ENCODE peak calls at places on chromosomes 4 and X, in nine cellular contexts. One of them, this sample, is unnamed.

GRCh38 chr4:74365761-74366160 is 816 bp downstream of the EREG start:
- DNase-seq in endodermal cell: peak
- DNase-seq in body of pancreas: peak
- DNase-seq in AG09309: no peak
- DNase-seq in NB4: no peak
- DNase-seq in fibroblast of lung: peak
- DNase-seq in astrocyte of the spinal cord: no peak
- DNase-seq in CD8-positive, alpha-beta T cell: no peak
- DNase-seq in cardiac fibroblast: peak
- DNase-seq in this sample: peak

GRCh38 chrX:122363112-122363511 is 821.0 kb upstream of the GRIA3 start:
- DNase-seq in AG09309: no peak
- DNase-seq in body of pancreas: no peak
- DNase-seq in endodermal cell: peak
- DNase-seq in cardiac fibroblast: no peak
- DNase-seq in astrocyte of the spinal cord: no peak
- DNase-seq in fibroblast of lung: no peak
- DNase-seq in NB4: peak
- DNase-seq in CD8-positive, alpha-beta T cell: no peak
- DNase-seq in this sample: peak

GRCh38 chrX:11970935-11971334 is 167.3 kb upstream of the FRMPD4 start:
- DNase-seq in endodermal cell: no peak
- DNase-seq in CD8-positive, alpha-beta T cell: no peak
- DNase-seq in AG09309: no peak
- DNase-seq in fibroblast of lung: peak
- DNase-seq in astrocyte of the spinal cord: no peak
- DNase-seq in cardiac fibroblast: peak
- DNase-seq in body of pancreas: no peak
- DNase-seq in NB4: no peak
- DNase-seq in this sample: no peak

GRCh38 chr4:5266991-5267390 is 215.7 kb downstream of the STK32B start:
- DNase-seq in astrocyte of the spinal cord: no peak
- DNase-seq in AG09309: no peak
- DNase-seq in cardiac fibroblast: no peak
- DNase-seq in CD8-positive, alpha-beta T cell: no peak
- DNase-seq in body of pancreas: no peak
- DNase-seq in NB4: no peak
- DNase-seq in endodermal cell: no peak
- DNase-seq in fibroblast of lung: peak
- DNase-seq in this sample: no peak

GRCh38 chr4:106126062-106126461 is 189.9 kb downstream of the TBCK start:
- DNase-seq in body of pancreas: no peak
- DNase-seq in astrocyte of the spinal cord: no peak
- DNase-seq in CD8-positive, alpha-beta T cell: no peak
- DNase-seq in fibroblast of lung: no peak
- DNase-seq in endodermal cell: no peak
- DNase-seq in AG09309: no peak
- DNase-seq in NB4: no peak
- DNase-seq in cardiac fibroblast: no peak
- DNase-seq in this sample: no peak

GRCh38 chr4:174629265-174629664 is 107.0 kb upstream of the HPGD start:
- DNase-seq in endodermal cell: no peak
- DNase-seq in body of pancreas: no peak
- DNase-seq in fibroblast of lung: peak
- DNase-seq in astrocyte of the spinal cord: no peak
- DNase-seq in AG09309: no peak
- DNase-seq in CD8-positive, alpha-beta T cell: no peak
- DNase-seq in NB4: no peak
- DNase-seq in cardiac fibroblast: no peak
- DNase-seq in this sample: no peak

GRCh38 chr4:8391972-8392371 is 48.6 kb downstream of the ACOX3 start:
- DNase-seq in AG09309: peak
- DNase-seq in body of pancreas: peak
- DNase-seq in NB4: peak
- DNase-seq in fibroblast of lung: peak
- DNase-seq in cardiac fibroblast: peak
- DNase-seq in astrocyte of the spinal cord: peak
- DNase-seq in CD8-positive, alpha-beta T cell: no peak
- DNase-seq in endodermal cell: no peak
- DNase-seq in this sample: no peak

GRCh38 chrX:130110379-130111219 is at the start of gene ELF4:
- DNase-seq in NB4: peak
- DNase-seq in astrocyte of the spinal cord: peak
- DNase-seq in endodermal cell: peak
- DNase-seq in body of pancreas: peak
- DNase-seq in cardiac fibroblast: peak
- DNase-seq in fibroblast of lung: peak
- DNase-seq in CD8-positive, alpha-beta T cell: no peak
- DNase-seq in AG09309: no peak
- DNase-seq in this sample: peak

GRCh38 chr4:108247511-108248088 is 78.9 kb upstream of the LEF1 start:
- DNase-seq in cardiac fibroblast: no peak
- DNase-seq in NB4: no peak
- DNase-seq in AG09309: no peak
- DNase-seq in endodermal cell: peak
- DNase-seq in CD8-positive, alpha-beta T cell: no peak
- DNase-seq in astrocyte of the spinal cord: no peak
- DNase-seq in body of pancreas: peak
- DNase-seq in fibroblast of lung: peak
- DNase-seq in this sample: peak

GRCh38 chr4:24871176-24871575 is 41.7 kb downstream of the CCDC149 start:
- DNase-seq in CD8-positive, alpha-beta T cell: no peak
- DNase-seq in NB4: no peak
- DNase-seq in AG09309: no peak
- DNase-seq in astrocyte of the spinal cord: no peak
- DNase-seq in fibroblast of lung: no peak
- DNase-seq in body of pancreas: no peak
- DNase-seq in cardiac fibroblast: no peak
- DNase-seq in endodermal cell: no peak
- DNase-seq in this sample: no peak

GRCh38 chr4:37438880-37439279 is 194.3 kb downstream of the NWD2 start:
- DNase-seq in endodermal cell: no peak
- DNase-seq in AG09309: no peak
- DNase-seq in astrocyte of the spinal cord: no peak
- DNase-seq in cardiac fibroblast: no peak
- DNase-seq in CD8-positive, alpha-beta T cell: no peak
- DNase-seq in fibroblast of lung: no peak
- DNase-seq in body of pancreas: no peak
- DNase-seq in NB4: no peak
- DNase-seq in this sample: no peak

GRCh38 chr4:24583451-24584174 is 741 bp downstream of the DHX15 start:
- DNase-seq in cardiac fibroblast: peak
- DNase-seq in CD8-positive, alpha-beta T cell: no peak
- DNase-seq in NB4: peak
- DNase-seq in fibroblast of lung: peak
- DNase-seq in body of pancreas: peak
- DNase-seq in endodermal cell: peak
- DNase-seq in astrocyte of the spinal cord: peak
- DNase-seq in AG09309: no peak
- DNase-seq in this sample: peak

GRCh38 chrX:9847071-9847470 is 60.8 kb downstream of the SHROOM2 start:
- DNase-seq in CD8-positive, alpha-beta T cell: no peak
- DNase-seq in fibroblast of lung: peak
- DNase-seq in AG09309: peak
- DNase-seq in cardiac fibroblast: no peak
- DNase-seq in endodermal cell: no peak
- DNase-seq in astrocyte of the spinal cord: peak
- DNase-seq in NB4: no peak
- DNase-seq in body of pancreas: no peak
- DNase-seq in this sample: no peak

GRCh38 chr4:90572996-90573395 is 445.8 kb downstream of the CCSER1 start:
- DNase-seq in endodermal cell: no peak
- DNase-seq in CD8-positive, alpha-beta T cell: no peak
- DNase-seq in AG09309: no peak
- DNase-seq in fibroblast of lung: no peak
- DNase-seq in astrocyte of the spinal cord: no peak
- DNase-seq in body of pancreas: no peak
- DNase-seq in NB4: no peak
- DNase-seq in cardiac fibroblast: no peak
- DNase-seq in this sample: no peak

GRCh38 chrX:19682712-19683331 is 167.5 kb upstream of the MAP3K15 start:
- DNase-seq in AG09309: peak
- DNase-seq in astrocyte of the spinal cord: peak
- DNase-seq in cardiac fibroblast: peak
- DNase-seq in endodermal cell: peak
- DNase-seq in NB4: peak
- DNase-seq in CD8-positive, alpha-beta T cell: peak
- DNase-seq in body of pancreas: peak
- DNase-seq in fibroblast of lung: peak
- DNase-seq in this sample: peak

DNA sequence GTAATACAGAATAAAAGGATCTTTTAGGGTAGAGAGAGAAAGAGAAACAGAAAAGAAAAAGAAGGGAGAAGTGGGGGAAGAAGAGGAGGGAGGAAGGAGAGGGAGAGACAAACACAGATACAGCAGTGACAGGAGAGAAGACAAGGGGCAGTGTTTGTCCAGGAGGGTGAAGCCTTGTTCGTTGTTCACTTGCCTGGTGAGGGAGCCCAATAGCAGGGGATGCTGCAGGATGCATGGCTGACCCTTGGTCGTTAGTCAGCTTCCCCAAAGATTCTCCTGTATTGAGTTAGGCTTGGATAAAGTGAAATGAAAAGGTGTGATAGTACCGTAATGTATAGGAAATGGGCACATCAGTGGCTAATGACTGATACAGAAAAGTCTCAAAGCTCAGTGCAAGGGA is 403.7 kb downstream of the IL15 start:
- DNase-seq in AG09309: no peak
- DNase-seq in CD8-positive, alpha-beta T cell: no peak
- DNase-seq in endodermal cell: peak
- DNase-seq in cardiac fibroblast: no peak
- DNase-seq in body of pancreas: no peak
- DNase-seq in NB4: no peak
- DNase-seq in fibroblast of lung: no peak
- DNase-seq in astrocyte of the spinal cord: no peak
- DNase-seq in this sample: peak
- TF ChIP-seq CTCF in AG09309: no peak
- TF ChIP-seq CTCF in CD8-positive, alpha-beta T cell: no peak
- TF ChIP-seq CTCF in endodermal cell: peak
- TF ChIP-seq CTCF in cardiac fibroblast: no peak
- TF ChIP-seq CTCF in body of pancreas: no peak
- TF ChIP-seq CTCF in NB4: no peak
- TF ChIP-seq CTCF in fibroblast of lung: no peak
- TF ChIP-seq CTCF in astrocyte of the spinal cord: no peak
- TF ChIP-seq CTCF in this sample: peak

GRCh38 chrX:21839334-21840198 is at the start of gene MBTPS2:
- DNase-seq in fibroblast of lung: peak
- DNase-seq in AG09309: peak
- DNase-seq in NB4: peak
- DNase-seq in endodermal cell: peak
- DNase-seq in CD8-positive, alpha-beta T cell: peak
- DNase-seq in astrocyte of the spinal cord: peak
- DNase-seq in body of pancreas: peak
- DNase-seq in cardiac fibroblast: peak
- DNase-seq in this sample: peak
- TF ChIP-seq CTCF in fibroblast of lung: peak
- TF ChIP-seq CTCF in AG09309: peak
- TF ChIP-seq CTCF in NB4: peak
- TF ChIP-seq CTCF in endodermal cell: peak
- TF ChIP-seq CTCF in CD8-positive, alpha-beta T cell: no peak
- TF ChIP-seq CTCF in astrocyte of the spinal cord: peak
- TF ChIP-seq CTCF in body of pancreas: no peak
- TF ChIP-seq CTCF in cardiac fibroblast: no peak
- TF ChIP-seq CTCF in this sample: peak

DNA sequence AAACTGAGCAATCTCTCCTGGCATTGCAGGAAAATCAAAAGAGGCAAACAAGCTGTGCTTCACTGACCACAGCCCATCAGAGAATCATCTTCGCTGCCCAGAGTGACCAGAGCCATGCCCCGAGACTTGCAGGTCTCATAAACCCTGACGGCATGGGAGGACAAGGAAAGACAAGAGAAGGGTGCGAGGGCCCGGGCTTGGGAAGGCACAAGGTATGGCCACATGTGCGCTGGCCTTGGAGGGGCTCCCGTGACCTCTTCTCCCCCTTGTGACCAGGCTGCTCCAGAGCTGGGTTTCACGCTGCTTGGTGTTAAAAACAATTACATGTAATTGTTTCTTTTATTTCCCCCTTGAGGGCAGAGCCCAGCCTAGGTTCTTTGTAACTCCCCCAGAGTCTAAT is 20.8 kb downstream of the DCTD start:
- DNase-seq in fibroblast of lung: no peak
- DNase-seq in endodermal cell: no peak
- DNase-seq in cardiac fibroblast: no peak
- DNase-seq in NB4: no peak
- DNase-seq in astrocyte of the spinal cord: no peak
- DNase-seq in AG09309: no peak
- DNase-seq in body of pancreas: no peak
- DNase-seq in CD8-positive, alpha-beta T cell: no peak
- DNase-seq in this sample: no peak
- TF ChIP-seq CTCF in fibroblast of lung: no peak
- TF ChIP-seq CTCF in endodermal cell: no peak
- TF ChIP-seq CTCF in cardiac fibroblast: no peak
- TF ChIP-seq CTCF in NB4: no peak
- TF ChIP-seq CTCF in astrocyte of the spinal cord: no peak
- TF ChIP-seq CTCF in AG09309: no peak
- TF ChIP-seq CTCF in body of pancreas: no peak
- TF ChIP-seq CTCF in CD8-positive, alpha-beta T cell: no peak
- TF ChIP-seq CTCF in this sample: no peak

GRCh38 chrX:48475774-48476577 is at the start of gene FTSJ1:
- DNase-seq in AG09309: peak
- DNase-seq in CD8-positive, alpha-beta T cell: peak
- DNase-seq in endodermal cell: peak
- DNase-seq in NB4: peak
- DNase-seq in cardiac fibroblast: peak
- DNase-seq in astrocyte of the spinal cord: peak
- DNase-seq in body of pancreas: peak
- DNase-seq in fibroblast of lung: peak
- DNase-seq in this sample: peak
- TF ChIP-seq CTCF in AG09309: no peak
- TF ChIP-seq CTCF in CD8-positive, alpha-beta T cell: no peak
- TF ChIP-seq CTCF in endodermal cell: no peak
- TF ChIP-seq CTCF in NB4: no peak
- TF ChIP-seq CTCF in cardiac fibroblast: no peak
- TF ChIP-seq CTCF in astrocyte of the spinal cord: no peak
- TF ChIP-seq CTCF in body of pancreas: no peak
- TF ChIP-seq CTCF in fibroblast of lung: no peak
- TF ChIP-seq CTCF in this sample: no peak